ENCODE peak calls at places on chromosomes 5 and 9, in six cellular contexts. P is NB4, G is IMR-90, T is cardiac fibroblast, L is fibroblast of lung, X is activated B cell treated with CpG ODN at 0.5 μM for 24 hours. H is an unnamed sample.

GRCh38 chr9:29129763-29130162 is 1556.5 kb upstream of the C9orf72 start:
- DNase-seq in X (no peak), L (no peak), P (peak), T (no peak), G (no peak), H (no peak)

GRCh38 chr5:173781826-173782670 is 106.1 kb upstream of the CPEB4 start:
- DNase-seq in T (peak), X (peak), G (peak), P (peak), L (peak), H (no peak)

GRCh38 chr9:68637020-68637419 is 68.0 kb upstream of the PIP5K1B start:
- DNase-seq in T (no peak), L (no peak), X (no peak), P (no peak), G (no peak), H (no peak)

GRCh38 chr5:14671414-14671813 is 6.9 kb downstream of the OTULIN start:
- DNase-seq in L (no peak), P (no peak), G (peak), T (no peak), X (no peak), H (no peak)

GRCh38 chr5:124735169-124735858 is 11.1 kb downstream of the ZNF608 start:
- DNase-seq in T (peak), X (no peak), P (no peak), G (no peak), L (peak), H (peak)

GRCh38 chr9:81320909-81321482 is 368.4 kb downstream of the TLE1 start:
- DNase-seq in T (no peak), X (no peak), G (no peak), P (no peak), L (no peak), H (no peak)

GRCh38 chr9:89473762-89474469 is 24.0 kb downstream of the SEMA4D start:
- DNase-seq in T (peak), X (no peak), P (no peak), L (peak), G (peak), H (no peak)

GRCh38 chr5:134538296-134538695 is 12.8 kb downstream of the JADE2 start:
- DNase-seq in G (no peak), T (no peak), X (no peak), L (no peak), P (no peak), H (no peak)

GRCh38 chr5:166509085-166509484 is 1782.4 kb upstream of the WWC1 start:
- DNase-seq in G (no peak), X (no peak), T (peak), P (peak), L (peak), H (peak)

GRCh38 chr5:140182075-140182709 is 7.2 kb downstream of the CYSTM1 start:
- DNase-seq in T (peak), X (no peak), P (no peak), G (no peak), L (peak), H (no peak)

GRCh38 chr5:72363146-72363802 is 43.1 kb downstream of the PTCD2 start:
- DNase-seq in X (no peak), G (peak), T (peak), L (peak), P (no peak), H (no peak)

GRCh38 chr9:68651280-68651893 is 53.7 kb upstream of the PIP5K1B start:
- DNase-seq in L (no peak), P (no peak), T (no peak), G (no peak), X (no peak), H (no peak)

GRCh38 chr9:137423810-137424291 is 658 bp downstream of the NOXA1 start:
- DNase-seq in T (no peak), P (peak), L (no peak), X (no peak), G (no peak), H (no peak)

GRCh38 chr5:45060686-45061085 is 251.9 kb downstream of the MRPS30 start:
- DNase-seq in G (no peak), L (no peak), X (no peak), P (no peak), T (no peak), H (no peak)

GRCh38 chr5:111129938-111130337 is 37.8 kb downstream of the WDR36 start:
- DNase-seq in T (peak), X (no peak), G (peak), L (peak), P (no peak), H (no peak)

GRCh38 chr9:35659340-35659739 is 1.2 kb downstream of the CCDC107 start:
- DNase-seq in T (peak), P (peak), G (peak), X (no peak), L (no peak), H (no peak)

GRCh38 chr5:86546582-86546981 is 71.2 kb upstream of the COX7C start:
- DNase-seq in L (no peak), G (no peak), P (no peak), X (no peak), T (no peak), H (no peak)

GRCh38 chr9:33288828-33289483 is 1.4 kb upstream of the NFX1 start:
- DNase-seq in G (no peak), P (peak), T (no peak), X (peak), L (no peak), H (no peak)

GRCh38 chr5:174920906-174921550 is 196.6 kb downstream of the MSX2 start:
- DNase-seq in T (peak), G (no peak), P (no peak), X (no peak), L (no peak), H (no peak)

GRCh38 chr5:140253985-140254384 is 48.9 kb downstream of the PFDN1 start:
- DNase-seq in L (peak), T (no peak), P (no peak), G (no peak), X (no peak), H (no peak)

GRCh38 chr9:79155308-79155707 is 416.5 kb upstream of the TLE4 start:
- DNase-seq in T (no peak), P (no peak), X (no peak), L (no peak), G (no peak), H (no peak)

GRCh38 chr9:100066539-100066938 is 32.3 kb downstream of the ERP44 start:
- DNase-seq in X (no peak), L (peak), T (peak), G (peak), P (peak), H (no peak)

GRCh38 chr5:72467987-72468386 is 39.2 kb downstream of the ZNF366 start:
- DNase-seq in T (peak), X (no peak), P (peak), L (peak), G (peak), H (no peak)

GRCh38 chr5:115565233-115565632 is 20.7 kb upstream of the FEM1C start:
- DNase-seq in T (peak), X (no peak), G (no peak), L (no peak), P (no peak), H (no peak)
- TF ChIP-seq CTCF in T (no peak), X (no peak), G (no peak), L (no peak), P (no peak), H (no peak)

GRCh38 chr5:114780290-114780689 is 389.4 kb downstream of the TRIM36 start:
- DNase-seq in L (no peak), T (no peak), P (no peak), G (no peak), X (no peak), H (no peak)

GRCh38 chr5:114782217-114782616 is 387.5 kb downstream of the TRIM36 start:
- DNase-seq in X (no peak), L (no peak), G (no peak), P (no peak), T (no peak), H (no peak)

GRCh38 chr5:114782869-114783268 is 386.8 kb downstream of the TRIM36 start:
- DNase-seq in T (no peak), L (no peak), P (no peak), G (no peak), X (no peak), H (no peak)
- TF ChIP-seq CTCF in T (no peak), L (no peak), P (no peak), G (no peak), X (no peak), H (no peak)

DNA sequence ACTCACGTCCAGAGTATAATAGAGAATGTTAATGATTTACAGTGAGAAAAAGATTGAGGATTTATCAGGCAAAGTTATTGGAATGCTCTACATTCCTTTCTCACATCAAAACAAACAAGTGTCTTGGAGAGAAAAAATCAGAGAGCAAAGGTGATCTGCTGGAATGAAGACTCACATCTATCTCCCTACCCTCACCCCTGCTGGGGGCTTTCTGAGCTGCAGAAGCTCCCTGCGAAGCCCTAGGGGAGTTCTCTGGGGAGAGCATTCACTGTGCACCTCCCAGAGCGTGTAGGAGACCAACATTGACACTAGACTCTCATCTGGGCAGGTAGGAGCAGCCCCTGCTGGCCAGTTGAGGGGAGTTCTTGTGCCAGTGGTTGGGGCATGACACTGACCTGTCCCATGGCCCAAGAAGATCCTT is 76.6 kb upstream of the ADAMTS16 start:
- DNase-seq in T (no peak), X (no peak), L (no peak), P (peak), G (no peak), H (no peak)
- TF ChIP-seq CTCF in T (no peak), X (no peak), L (no peak), P (peak), G (no peak), H (peak)

DNA sequence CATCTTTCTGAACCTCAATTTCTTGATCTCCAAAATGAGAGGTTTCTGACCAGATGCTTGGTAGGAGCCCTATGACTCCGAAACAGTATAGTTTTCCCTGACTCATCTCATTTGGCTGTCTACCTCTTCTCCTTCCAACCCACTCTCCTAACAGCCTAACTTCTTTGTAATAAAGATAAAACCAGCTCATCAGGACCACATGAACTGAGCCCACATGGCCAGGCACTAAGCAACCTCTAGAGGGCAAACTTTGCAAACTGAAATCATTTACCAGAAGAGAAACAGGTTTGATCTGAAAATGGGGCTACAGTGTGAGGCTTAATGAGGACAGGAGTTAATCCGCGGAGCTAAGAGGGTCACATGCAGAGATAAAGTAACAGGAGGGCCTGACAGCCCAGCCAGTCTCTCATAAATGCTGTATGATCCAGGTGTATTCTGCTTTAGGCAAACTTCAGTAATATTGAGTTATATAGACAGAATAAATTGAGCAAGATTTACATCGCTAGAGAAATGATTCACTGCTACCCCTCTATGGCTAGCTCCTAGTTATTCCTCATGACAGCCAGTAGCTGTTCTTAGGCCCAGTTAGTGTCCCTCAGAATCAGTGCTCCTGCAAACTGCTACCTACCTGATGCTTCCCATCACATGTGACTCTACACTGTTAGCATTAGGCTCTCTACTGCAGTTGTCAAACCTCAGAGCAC is 64.6 kb downstream of the ABCA1 start:
- DNase-seq in G (peak), T (peak), X (no peak), L (peak), P (peak), H (no peak)
- TF ChIP-seq CTCF in G (peak), T (peak), X (no peak), L (peak), P (peak), H (peak)

GRCh38 chr9:120324996-120325642 is 254.8 kb downstream of the CDK5RAP2 start:
- DNase-seq in G (no peak), X (no peak), T (no peak), L (no peak), P (peak), H (no peak)
- TF ChIP-seq CTCF in G (no peak), X (no peak), T (no peak), L (no peak), P (peak), H (peak)

DNA sequence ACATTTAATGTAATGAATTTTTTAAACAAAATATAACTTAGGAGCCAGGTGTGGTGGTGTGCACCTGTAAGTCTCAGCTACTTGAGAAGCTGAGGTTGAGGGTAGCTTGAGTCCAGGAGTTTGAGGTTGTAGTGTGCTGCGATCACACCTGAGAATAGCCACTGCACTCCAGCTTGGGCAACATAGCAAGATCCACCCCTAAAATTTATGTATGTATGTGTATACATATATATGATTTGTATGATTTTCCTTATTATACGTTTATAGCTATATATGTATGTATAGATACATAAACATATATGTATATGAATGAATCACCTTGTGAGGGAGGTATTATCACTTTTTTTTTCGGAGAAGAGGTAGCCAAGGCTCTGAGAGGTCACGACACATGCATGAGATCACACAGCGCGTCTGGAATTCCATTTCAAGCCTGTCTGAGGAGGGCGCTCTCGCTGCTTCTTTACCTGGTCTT is 598 bp upstream of the CCNI2 start:
- DNase-seq in T (peak), G (no peak), X (no peak), L (peak), P (peak), H (no peak)
- TF ChIP-seq CTCF in T (peak), G (peak), X (no peak), L (no peak), P (no peak), H (peak)

GRCh38 chr5:163565931-163566608 is 60.7 kb downstream of the MAT2B start:
- DNase-seq in L (peak), T (peak), X (peak), P (peak), G (peak), H (peak)
- TF ChIP-seq CTCF in L (no peak), T (no peak), X (no peak), P (no peak), G (no peak), H (peak)